ENCODE peak calls at places on chromosome 12, in four cellular contexts. Z is dorsolateral prefrontal cortex, R is gastrocnemius medialis, D is neural progenitor cell. B is an unnamed sample.

GRCh38 chr12:14408208-14408607 is 42.7 kb downstream of the ATF7IP start:
- DNase-seq in Z (no peak), R (no peak), D (no peak), B (no peak)

GRCh38 chr12:34377243-34378035 is 355.1 kb downstream of the ALG10 start:
- DNase-seq in Z (no peak), R (no peak), D (no peak), B (no peak)

GRCh38 chr12:85273411-85274075 is 6.5 kb upstream of the ALX1 start:
- DNase-seq in Z (no peak), R (no peak), D (peak), B (no peak)

GRCh38 chr12:106588771-106589170 is 6.0 kb downstream of the RFX4 start:
- DNase-seq in Z (no peak), R (no peak), D (no peak), B (no peak)

GRCh38 chr12:29148065-29148957 is 767 bp upstream of the FAR2 start:
- DNase-seq in Z (no peak), R (peak), D (peak), B (no peak)

GRCh38 chr12:108332791-108333382 is 6.2 kb downstream of the CMKLR1 start:
- DNase-seq in Z (no peak), R (peak), D (no peak), B (no peak)

GRCh38 chr12:8823565-8824300 is 1.3 kb downstream of the A2ML1 start:
- DNase-seq in Z (no peak), R (no peak), D (peak), B (no peak)

GRCh38 chr12:19140381-19141236 is 11.1 kb downstream of the PLEKHA5 start:
- DNase-seq in Z (no peak), R (no peak), D (no peak), B (no peak)

GRCh38 chr12:116717466-116718457 is 20.1 kb downstream of the SPRING1 start:
- DNase-seq in Z (no peak), R (peak), D (no peak), B (no peak)

GRCh38 chr12:53811606-53812005 is 59.8 kb upstream of the CISTR start:
- DNase-seq in Z (no peak), R (no peak), D (no peak), B (no peak)

GRCh38 chr12:126772171-126772864 is 1494.7 kb upstream of the TMEM132C start:
- DNase-seq in Z (no peak), R (no peak), D (no peak), B (peak)

GRCh38 chr12:124506145-124506831 is 61.1 kb downstream of the NCOR2 start:
- DNase-seq in Z (no peak), R (peak), D (peak), B (no peak)

GRCh38 chr12:27523305-27523641 is 733 bp upstream of the PPFIBP1 start:
- DNase-seq in Z (no peak), R (no peak), D (peak), B (no peak)

GRCh38 chr12:127823801-127824200 is 443.2 kb upstream of the TMEM132C start:
- DNase-seq in Z (no peak), R (no peak), D (no peak), B (no peak)

GRCh38 chr12:52697058-52697582 is 6.2 kb downstream of the KRT77 start:
- DNase-seq in Z (no peak), R (no peak), D (no peak), B (no peak)
- TF ChIP-seq CTCF in Z (no peak), R (no peak), D (peak), B (no peak)

GRCh38 chr12:45731376-45731775 is 1.9 kb downstream of the ARID2 start:
- DNase-seq in Z (no peak), R (no peak), D (peak), B (no peak)

GRCh38 chr12:45730116-45730841 is 773 bp downstream of the ARID2 start:
- DNase-seq in Z (peak), R (peak), D (peak), B (peak)

GRCh38 chr12:45730842-45731336 is 1.4 kb downstream of the ARID2 start:
- DNase-seq in Z (no peak), R (no peak), D (no peak), B (peak)

GRCh38 chr12:45732250-45732649 is 2.7 kb downstream of the ARID2 start:
- DNase-seq in Z (no peak), R (no peak), D (no peak), B (no peak)

DNA sequence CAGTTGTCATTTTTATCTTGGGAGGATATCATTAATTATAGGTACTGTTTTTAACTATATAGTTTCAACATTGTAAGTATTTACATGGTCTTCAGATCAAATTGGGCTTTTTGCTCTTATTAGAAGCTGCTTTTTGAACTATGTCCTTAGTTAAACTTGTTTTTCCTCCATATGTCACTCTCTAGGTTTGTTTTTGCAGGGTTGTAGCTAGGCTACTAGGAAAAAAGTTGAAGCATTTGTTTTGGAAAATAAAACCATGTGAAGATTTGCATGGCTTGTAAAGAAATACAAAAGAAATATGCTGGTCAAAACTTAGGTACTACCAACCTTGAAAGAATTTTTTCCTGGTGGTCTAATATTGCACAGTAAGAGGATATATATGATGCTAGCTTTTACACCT is 3.4 kb downstream of the ARID2 start:
- DNase-seq in Z (no peak), R (no peak), D (no peak), B (no peak)
- H3K27ac ChIP-seq in Z (peak), R (peak), D (no peak), B (no peak)

GRCh38 chr12:40969796-40970195 is 218.3 kb upstream of the PDZRN4 start:
- DNase-seq in Z (no peak), R (no peak), D (peak), B (no peak)

GRCh38 chr12:40971911-40972310 is 216.2 kb upstream of the PDZRN4 start:
- DNase-seq in Z (no peak), R (no peak), D (no peak), B (no peak)

GRCh38 chr12:40970320-40970907 is 217.7 kb upstream of the PDZRN4 start:
- DNase-seq in Z (no peak), R (no peak), D (peak), B (no peak)
- TF ChIP-seq CTCF in Z (no peak), R (no peak), D (peak), B (peak)

DNA sequence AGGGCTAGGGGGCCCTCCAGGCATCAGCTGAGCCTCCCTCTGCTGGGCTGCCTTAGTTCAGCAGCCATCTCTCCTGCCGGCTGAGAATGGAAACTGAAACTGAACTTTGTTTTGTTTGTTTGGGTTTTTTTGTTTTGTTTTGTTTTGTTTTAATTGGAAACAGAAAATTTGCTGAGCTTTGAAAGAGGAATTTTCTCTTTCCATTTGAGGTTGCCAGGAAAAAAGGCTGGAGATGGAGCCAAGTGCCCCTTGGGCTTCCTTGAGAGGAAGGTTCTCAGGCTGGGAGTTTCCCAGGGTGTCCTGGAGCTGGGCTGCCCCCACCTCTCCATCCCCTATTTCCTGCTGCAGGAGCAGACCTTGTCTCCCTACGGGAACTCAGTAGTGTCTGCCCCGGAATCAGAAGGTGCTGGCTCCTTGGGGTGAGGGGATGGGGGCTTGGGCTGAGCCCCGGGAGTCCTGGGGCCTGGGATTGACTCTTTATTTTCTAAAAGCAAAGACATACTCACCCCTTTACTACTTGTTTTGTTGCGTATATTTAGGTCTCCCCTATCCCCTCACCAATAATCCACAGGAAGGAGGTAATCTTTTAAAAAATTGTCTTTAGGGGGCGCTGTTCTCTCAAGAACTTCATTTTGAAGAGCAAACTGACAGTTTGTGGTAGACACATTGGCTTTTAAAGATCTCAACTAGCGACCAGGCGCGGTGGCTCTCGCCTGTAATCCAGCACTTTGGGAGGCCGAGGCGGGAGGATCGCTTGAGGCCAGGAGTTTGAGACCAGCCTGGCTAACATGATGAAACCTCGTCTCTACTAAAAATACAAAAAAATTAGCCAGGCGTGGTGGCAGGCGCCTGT is 21.3 kb upstream of the OASL start:
- DNase-seq in Z (no peak), R (no peak), D (peak), B (no peak)
- H3K27ac ChIP-seq in Z (no peak), R (peak), D (no peak), B (peak)

GRCh38 chr12:50732591-50732990 is 31.3 kb upstream of the ATF1 start:
- DNase-seq in Z (no peak), R (no peak), D (no peak), B (peak)

GRCh38 chr12:50739611-50740010 is 24.3 kb upstream of the ATF1 start:
- DNase-seq in Z (no peak), R (no peak), D (no peak), B (no peak)

GRCh38 chr12:50740307-50740706 is 23.6 kb upstream of the ATF1 start:
- DNase-seq in Z (no peak), R (no peak), D (no peak), B (no peak)

GRCh38 chr12:50733720-50734119 is 30.2 kb upstream of the ATF1 start:
- DNase-seq in Z (no peak), R (no peak), D (no peak), B (no peak)

GRCh38 chr12:50734409-50735263 is 29.3 kb upstream of the ATF1 start:
- DNase-seq in Z (no peak), R (no peak), D (peak), B (peak)
- TF ChIP-seq CTCF in Z (peak), R (peak), D (peak), B (peak)

GRCh38 chr12:95630496-95630895 is 79.2 kb upstream of the USP44 start:
- DNase-seq in Z (no peak), R (no peak), D (no peak), B (no peak)

GRCh38 chr12:95633049-95633545 is 81.8 kb upstream of the USP44 start:
- DNase-seq in Z (no peak), R (no peak), D (no peak), B (peak)

GRCh38 chr12:95637010-95637409 is 85.7 kb upstream of the USP44 start:
- DNase-seq in Z (no peak), R (no peak), D (no peak), B (no peak)

GRCh38 chr12:95634622-95635621 is 83.6 kb upstream of the USP44 start:
- DNase-seq in Z (no peak), R (no peak), D (no peak), B (no peak)

DNA sequence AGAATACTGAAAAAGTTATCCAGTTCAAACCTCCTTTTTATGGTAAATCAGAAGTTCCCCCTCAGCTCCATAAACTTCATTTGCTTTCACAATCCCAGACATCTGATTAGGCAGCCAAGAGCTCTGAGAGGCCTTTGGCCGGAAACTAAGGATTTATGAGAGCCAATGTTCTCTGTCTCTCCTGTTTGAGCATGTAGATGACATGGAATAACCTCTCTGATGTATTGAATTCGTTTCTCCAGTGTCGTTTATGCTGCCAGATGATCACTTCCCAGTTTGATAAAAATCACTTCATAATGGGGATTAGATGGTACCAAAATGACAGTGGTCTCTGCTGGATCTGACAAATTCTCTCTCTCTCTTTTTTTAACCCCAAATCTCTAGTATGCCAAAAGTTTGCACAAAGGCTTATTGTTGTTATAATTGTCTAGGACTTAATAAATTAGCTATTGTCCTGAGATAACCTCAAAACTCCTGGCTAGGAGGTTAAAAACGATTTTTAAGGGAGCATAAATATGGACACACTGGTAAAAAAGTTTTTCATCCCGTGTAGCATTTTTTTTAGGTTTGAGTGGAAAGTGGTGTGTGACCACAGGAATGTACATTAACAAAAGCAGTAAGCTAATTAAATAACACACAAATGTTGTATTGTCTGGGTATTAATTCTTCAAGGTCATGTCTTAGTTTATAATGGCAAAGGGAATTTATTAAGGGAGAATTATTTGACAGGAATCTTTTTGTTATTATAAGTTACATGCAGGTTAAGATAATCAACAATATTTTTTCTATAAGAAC is 82.6 kb upstream of the USP44 start:
- DNase-seq in Z (no peak), R (no peak), D (no peak), B (peak)
- H3K27ac ChIP-seq in Z (no peak), R (peak), D (no peak), B (peak)

DNA sequence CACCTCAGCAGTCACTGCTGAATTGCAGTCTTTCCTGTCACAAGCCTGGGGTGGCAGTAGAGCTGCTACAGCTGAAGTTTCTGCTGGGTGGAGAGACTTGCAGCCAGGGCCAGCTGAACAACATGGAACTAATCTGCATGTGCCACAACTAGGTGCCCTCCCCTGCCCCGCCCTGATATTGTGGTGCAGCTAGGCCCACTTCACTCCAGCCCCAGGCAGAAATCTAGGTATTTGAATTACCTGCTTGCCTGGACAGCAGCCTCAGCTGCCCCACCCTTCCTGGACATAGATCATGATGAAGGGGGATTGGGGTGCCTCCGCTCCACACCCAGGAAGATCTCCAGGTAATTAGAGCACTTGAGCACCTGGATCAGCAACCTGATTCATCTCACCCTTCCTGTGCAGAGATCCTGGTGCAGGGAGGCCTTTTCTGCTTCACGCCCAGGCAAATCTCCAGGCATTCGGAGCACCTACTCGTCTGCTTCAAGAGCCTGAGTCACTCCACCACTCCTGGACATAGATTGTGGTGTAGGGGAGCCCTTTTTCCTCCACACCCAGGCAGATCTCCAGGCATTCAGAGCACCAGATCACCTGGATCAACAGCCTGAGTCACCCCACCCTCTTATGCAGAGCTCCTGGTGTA is 477.0 kb downstream of the SOX5 start:
- DNase-seq in Z (no peak), R (no peak), D (no peak), B (peak)
- TF ChIP-seq CTCF in Z (no peak), R (no peak), D (no peak), B (no peak)

GRCh38 chr12:112577473-112578334 is 159.0 kb downstream of the PTPN11 start:
- DNase-seq in Z (no peak), R (no peak), D (peak), B (no peak)
- H3K27ac ChIP-seq in Z (no peak), R (no peak), D (no peak), B (no peak)